ENCODE peak calls at places on chromosomes 3 and 15, in five cellular contexts. One of them, this sample, is unnamed.

GRCh38 chr3:69558912-69559311 is 173.0 kb upstream of the FRMD4B start:
- DNase-seq in RWPE1: peak; percentile 1
- DNase-seq in fibroblast of mammary gland: peak; percentile 78
- DNase-seq in esophagus muscularis mucosa: no peak
- DNase-seq in colonic mucosa: peak; percentile 46
- DNase-seq in this sample: no peak

GRCh38 chr3:67515778-67516177 is 138.6 kb downstream of the SUCLG2 start:
- DNase-seq in RWPE1: no peak
- DNase-seq in fibroblast of mammary gland: no peak
- DNase-seq in esophagus muscularis mucosa: no peak
- DNase-seq in colonic mucosa: no peak
- DNase-seq in this sample: no peak

GRCh38 chr3:131608296-131608695 is 105.5 kb upstream of the MRPL3 start:
- DNase-seq in RWPE1: no peak
- DNase-seq in fibroblast of mammary gland: no peak
- DNase-seq in esophagus muscularis mucosa: no peak
- DNase-seq in colonic mucosa: no peak
- DNase-seq in this sample: no peak

GRCh38 chr3:127209840-127210653 is 17.1 kb downstream of the PRR23E start:
- DNase-seq in RWPE1: no peak
- DNase-seq in fibroblast of mammary gland: no peak
- DNase-seq in esophagus muscularis mucosa: peak; percentile 66
- DNase-seq in colonic mucosa: peak; percentile 9
- DNase-seq in this sample: peak; percentile 68

GRCh38 chr3:127183931-127184869 is 8.7 kb upstream of the PRR23E start:
- DNase-seq in RWPE1: no peak
- DNase-seq in fibroblast of mammary gland: no peak
- DNase-seq in esophagus muscularis mucosa: peak; percentile 87
- DNase-seq in colonic mucosa: peak; percentile 7
- DNase-seq in this sample: peak; percentile 67

GRCh38 chr3:184296616-184297015 is 2.4 kb upstream of the PSMD2 start:
- DNase-seq in RWPE1: no peak
- DNase-seq in fibroblast of mammary gland: no peak
- DNase-seq in esophagus muscularis mucosa: no peak
- DNase-seq in colonic mucosa: no peak
- DNase-seq in this sample: peak; percentile 48

GRCh38 chr3:23129062-23129461 is 74.1 kb upstream of the UBE2E2 start:
- DNase-seq in RWPE1: no peak
- DNase-seq in fibroblast of mammary gland: peak; percentile 21
- DNase-seq in esophagus muscularis mucosa: no peak
- DNase-seq in colonic mucosa: no peak
- DNase-seq in this sample: no peak

GRCh38 chr15:36591534-36592411 is 12.3 kb downstream of the CDIN1 start:
- DNase-seq in RWPE1: peak; percentile 42
- DNase-seq in fibroblast of mammary gland: peak; percentile 56
- DNase-seq in esophagus muscularis mucosa: no peak
- DNase-seq in colonic mucosa: no peak
- DNase-seq in this sample: no peak

GRCh38 chr3:17747184-17747889 is 4.9 kb upstream of the TBC1D5 start:
- DNase-seq in RWPE1: no peak
- DNase-seq in fibroblast of mammary gland: no peak
- DNase-seq in esophagus muscularis mucosa: no peak
- DNase-seq in colonic mucosa: no peak
- DNase-seq in this sample: no peak

GRCh38 chr3:53180305-53181023 is 19.5 kb downstream of the PRKCD start:
- DNase-seq in RWPE1: no peak
- DNase-seq in fibroblast of mammary gland: no peak
- DNase-seq in esophagus muscularis mucosa: no peak
- DNase-seq in colonic mucosa: no peak
- DNase-seq in this sample: peak; percentile 88
- TF ChIP-seq CTCF in RWPE1: no peak
- TF ChIP-seq CTCF in fibroblast of mammary gland: no peak
- TF ChIP-seq CTCF in esophagus muscularis mucosa: no peak
- TF ChIP-seq CTCF in colonic mucosa: no peak
- TF ChIP-seq CTCF in this sample: no peak

GRCh38 chr15:56440226-56440770 is 24.6 kb downstream of the MNS1 start:
- DNase-seq in RWPE1: peak; percentile 8
- DNase-seq in fibroblast of mammary gland: no peak
- DNase-seq in esophagus muscularis mucosa: no peak
- DNase-seq in colonic mucosa: no peak
- DNase-seq in this sample: no peak
- TF ChIP-seq CTCF in RWPE1: no peak
- TF ChIP-seq CTCF in fibroblast of mammary gland: no peak
- TF ChIP-seq CTCF in esophagus muscularis mucosa: no peak
- TF ChIP-seq CTCF in colonic mucosa: no peak
- TF ChIP-seq CTCF in this sample: no peak

GRCh38 chr3:122245513-122246174 is 62.2 kb downstream of the CASR start:
- DNase-seq in RWPE1: peak; percentile 12
- DNase-seq in fibroblast of mammary gland: peak; percentile 13
- DNase-seq in esophagus muscularis mucosa: no peak
- DNase-seq in colonic mucosa: no peak
- DNase-seq in this sample: no peak
- TF ChIP-seq CTCF in RWPE1: no peak
- TF ChIP-seq CTCF in fibroblast of mammary gland: no peak
- TF ChIP-seq CTCF in esophagus muscularis mucosa: no peak
- TF ChIP-seq CTCF in colonic mucosa: no peak
- TF ChIP-seq CTCF in this sample: peak; percentile 45

GRCh38 chr3:31364711-31365110 is 168.0 kb upstream of the STT3B start:
- DNase-seq in RWPE1: no peak
- DNase-seq in fibroblast of mammary gland: peak; percentile 57
- DNase-seq in esophagus muscularis mucosa: no peak
- DNase-seq in colonic mucosa: no peak
- DNase-seq in this sample: no peak
- TF ChIP-seq CTCF in RWPE1: no peak
- TF ChIP-seq CTCF in fibroblast of mammary gland: peak; percentile 31
- TF ChIP-seq CTCF in esophagus muscularis mucosa: no peak
- TF ChIP-seq CTCF in colonic mucosa: no peak
- TF ChIP-seq CTCF in this sample: no peak

GRCh38 chr3:111577113-111577512 is 18.0 kb downstream of the ZBED2 start:
- DNase-seq in RWPE1: no peak
- DNase-seq in fibroblast of mammary gland: no peak
- DNase-seq in esophagus muscularis mucosa: no peak
- DNase-seq in colonic mucosa: no peak
- DNase-seq in this sample: no peak

GRCh38 chr3:111581403-111582113 is 13.6 kb downstream of the ZBED2 start:
- DNase-seq in RWPE1: no peak
- DNase-seq in fibroblast of mammary gland: no peak
- DNase-seq in esophagus muscularis mucosa: no peak
- DNase-seq in colonic mucosa: no peak
- DNase-seq in this sample: no peak

GRCh38 chr3:111577798-111578685 is 17.1 kb downstream of the ZBED2 start:
- DNase-seq in RWPE1: peak; percentile 78
- DNase-seq in fibroblast of mammary gland: peak; percentile 65
- DNase-seq in esophagus muscularis mucosa: no peak
- DNase-seq in colonic mucosa: no peak
- DNase-seq in this sample: no peak

GRCh38 chr3:111578867-111579266 is 16.3 kb downstream of the ZBED2 start:
- DNase-seq in RWPE1: no peak
- DNase-seq in fibroblast of mammary gland: no peak
- DNase-seq in esophagus muscularis mucosa: no peak
- DNase-seq in colonic mucosa: no peak
- DNase-seq in this sample: no peak

GRCh38 chr3:111579495-111579894 is 15.7 kb downstream of the ZBED2 start:
- DNase-seq in RWPE1: no peak
- DNase-seq in fibroblast of mammary gland: no peak
- DNase-seq in esophagus muscularis mucosa: no peak
- DNase-seq in colonic mucosa: no peak
- DNase-seq in this sample: no peak
- TF ChIP-seq CTCF in RWPE1: no peak
- TF ChIP-seq CTCF in fibroblast of mammary gland: no peak
- TF ChIP-seq CTCF in esophagus muscularis mucosa: no peak
- TF ChIP-seq CTCF in colonic mucosa: no peak
- TF ChIP-seq CTCF in this sample: no peak

GRCh38 chr15:19984101-19984500 is 557.5 kb downstream of the GOLGA6L6 start:
- DNase-seq in RWPE1: no peak
- DNase-seq in fibroblast of mammary gland: no peak
- DNase-seq in esophagus muscularis mucosa: no peak
- DNase-seq in colonic mucosa: no peak
- DNase-seq in this sample: no peak

GRCh38 chr15:19992428-19992827 is 549.2 kb downstream of the GOLGA6L6 start:
- DNase-seq in RWPE1: no peak
- DNase-seq in fibroblast of mammary gland: no peak
- DNase-seq in esophagus muscularis mucosa: no peak
- DNase-seq in colonic mucosa: no peak
- DNase-seq in this sample: no peak

DNA sequence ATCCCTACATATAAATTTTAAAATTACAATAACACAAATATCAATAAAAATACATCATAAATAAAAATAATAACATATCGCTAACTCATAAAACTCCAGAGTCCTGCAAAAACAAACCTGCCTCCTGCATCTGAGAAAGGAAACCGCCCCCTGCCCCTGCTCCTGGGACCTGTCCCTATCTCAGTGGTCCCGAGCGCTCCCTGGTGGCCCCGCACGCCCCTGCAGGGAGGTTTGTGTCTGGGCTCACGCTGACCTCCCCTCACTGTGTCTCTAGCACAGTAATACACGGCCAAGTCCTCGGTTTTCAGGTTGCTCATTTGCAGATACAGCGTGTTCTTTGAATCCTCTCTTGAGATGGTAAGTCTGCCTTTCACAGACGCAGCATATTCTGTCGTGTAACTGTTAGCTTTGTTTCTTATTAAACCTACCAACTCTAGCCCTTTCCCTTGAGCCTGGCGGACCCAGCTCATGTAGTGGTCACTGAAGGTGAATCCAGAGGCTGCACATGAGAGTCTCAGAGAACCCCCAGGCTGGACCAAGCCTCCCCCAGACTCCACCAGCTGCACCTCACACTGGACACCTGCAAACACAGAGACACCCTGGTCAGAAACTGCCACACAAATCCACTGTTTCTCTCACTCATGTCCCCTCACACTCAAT is 554.1 kb downstream of the GOLGA6L6 start:
- DNase-seq in RWPE1: no peak
- DNase-seq in fibroblast of mammary gland: no peak
- DNase-seq in esophagus muscularis mucosa: no peak
- DNase-seq in colonic mucosa: no peak
- DNase-seq in this sample: no peak
- TF ChIP-seq CTCF in RWPE1: peak; percentile 35
- TF ChIP-seq CTCF in fibroblast of mammary gland: no peak
- TF ChIP-seq CTCF in esophagus muscularis mucosa: no peak
- TF ChIP-seq CTCF in colonic mucosa: no peak
- TF ChIP-seq CTCF in this sample: no peak

GRCh38 chr3:195224156-195224979 is 46.6 kb downstream of the XXYLT1 start:
- DNase-seq in RWPE1: no peak
- DNase-seq in fibroblast of mammary gland: no peak
- DNase-seq in esophagus muscularis mucosa: no peak
- DNase-seq in colonic mucosa: no peak
- DNase-seq in this sample: no peak

GRCh38 chr3:195224980-195225580 is 45.9 kb downstream of the XXYLT1 start:
- DNase-seq in RWPE1: no peak
- DNase-seq in fibroblast of mammary gland: no peak
- DNase-seq in esophagus muscularis mucosa: no peak
- DNase-seq in colonic mucosa: no peak
- DNase-seq in this sample: no peak

GRCh38 chr3:195226445-195226844 is 44.5 kb downstream of the XXYLT1 start:
- DNase-seq in RWPE1: no peak
- DNase-seq in fibroblast of mammary gland: no peak
- DNase-seq in esophagus muscularis mucosa: no peak
- DNase-seq in colonic mucosa: no peak
- DNase-seq in this sample: peak; percentile 47

GRCh38 chr3:195227871-195228270 is 43.1 kb downstream of the XXYLT1 start:
- DNase-seq in RWPE1: no peak
- DNase-seq in fibroblast of mammary gland: no peak
- DNase-seq in esophagus muscularis mucosa: no peak
- DNase-seq in colonic mucosa: no peak
- DNase-seq in this sample: peak; percentile 25

GRCh38 chr3:195226900-195227447 is 44.0 kb downstream of the XXYLT1 start:
- DNase-seq in RWPE1: no peak
- DNase-seq in fibroblast of mammary gland: no peak
- DNase-seq in esophagus muscularis mucosa: peak; percentile 62
- DNase-seq in colonic mucosa: peak; percentile 17
- DNase-seq in this sample: peak; percentile 54
- TF ChIP-seq CTCF in RWPE1: no peak
- TF ChIP-seq CTCF in fibroblast of mammary gland: peak; percentile 39
- TF ChIP-seq CTCF in esophagus muscularis mucosa: no peak
- TF ChIP-seq CTCF in colonic mucosa: no peak
- TF ChIP-seq CTCF in this sample: peak; percentile 30

GRCh38 chr3:123071581-123071980 is 4.8 kb downstream of the PDIA5 start:
- DNase-seq in RWPE1: no peak
- DNase-seq in fibroblast of mammary gland: no peak
- DNase-seq in esophagus muscularis mucosa: no peak
- DNase-seq in colonic mucosa: no peak
- DNase-seq in this sample: no peak

GRCh38 chr3:123070471-123070870 is 3.6 kb downstream of the PDIA5 start:
- DNase-seq in RWPE1: no peak
- DNase-seq in fibroblast of mammary gland: no peak
- DNase-seq in esophagus muscularis mucosa: no peak
- DNase-seq in colonic mucosa: no peak
- DNase-seq in this sample: no peak

GRCh38 chr3:123072564-123072963 is 5.7 kb downstream of the PDIA5 start:
- DNase-seq in RWPE1: no peak
- DNase-seq in fibroblast of mammary gland: no peak
- DNase-seq in esophagus muscularis mucosa: no peak
- DNase-seq in colonic mucosa: no peak
- DNase-seq in this sample: no peak

GRCh38 chr3:123072152-123072551 is 5.3 kb downstream of the PDIA5 start:
- DNase-seq in RWPE1: no peak
- DNase-seq in fibroblast of mammary gland: no peak
- DNase-seq in esophagus muscularis mucosa: no peak
- DNase-seq in colonic mucosa: no peak
- DNase-seq in this sample: no peak

GRCh38 chr3:123071146-123071545 is 4.3 kb downstream of the PDIA5 start:
- DNase-seq in RWPE1: no peak
- DNase-seq in fibroblast of mammary gland: peak; percentile 52
- DNase-seq in esophagus muscularis mucosa: no peak
- DNase-seq in colonic mucosa: no peak
- DNase-seq in this sample: no peak
- TF ChIP-seq CTCF in RWPE1: no peak
- TF ChIP-seq CTCF in fibroblast of mammary gland: peak; percentile 19
- TF ChIP-seq CTCF in esophagus muscularis mucosa: no peak
- TF ChIP-seq CTCF in colonic mucosa: no peak
- TF ChIP-seq CTCF in this sample: no peak